ENCODE peak calls at places on chromosomes 1 and 21, in ten cellular contexts. O is head of caudate nucleus; Y is heart right ventricle; A is AG10803; B is SIG-M5; X is HTR-8/SVneo; N is CD8-positive, alpha-beta memory T cell; F is HS-27A; D is fibroblast of mammary gland; J is Jurkat, Clone E6-1. Z is an unnamed sample.

GRCh38 chr1:175788586-175789252 is 45.3 kb upstream of the TNR start:
- DNase-seq in O (no peak), Y (no peak), A (no peak), B (no peak), X (no peak), N (no peak), F (no peak), D (no peak), J (no peak), Z (no peak)

GRCh38 chr1:64967381-64967780 is 1.0 kb upstream of the JAK1 start:
- DNase-seq in O (no peak), Y (no peak), A (no peak), B (no peak), X (no peak), N (no peak), F (no peak), D (no peak), J (no peak), Z (no peak)

GRCh38 chr1:47533176-47534039 is 95.6 kb downstream of the FOXD2 start:
- DNase-seq in O (peak; percentile 18), Y (peak; percentile 56), A (peak; percentile 69), B (no peak), X (peak; percentile 59), N (no peak), F (no peak), D (peak; percentile 53), J (no peak), Z (peak; percentile 69)

GRCh38 chr21:41482321-41482720 is 25.6 kb downstream of the TMPRSS2 start:
- DNase-seq in O (no peak), Y (no peak), A (peak; percentile 59), B (no peak), X (no peak), N (no peak), F (no peak), D (peak; percentile 70), J (no peak), Z (no peak)

GRCh38 chr1:9827558-9828185 is 3.9 kb upstream of the CLSTN1 start:
- DNase-seq in O (no peak), Y (no peak), A (no peak), B (no peak), X (no peak), N (no peak), F (no peak), D (peak; percentile 12), J (no peak), Z (no peak)

GRCh38 chr1:6623269-6623965 is 1.3 kb upstream of the THAP3 start:
- DNase-seq in O (no peak), Y (no peak), A (no peak), B (no peak), X (no peak), N (no peak), F (no peak), D (no peak), J (no peak), Z (no peak)

GRCh38 chr1:6208723-6209660 is 3.1 kb downstream of the RNF207 start:
- DNase-seq in O (no peak), Y (peak; percentile 63), A (peak; percentile 55), B (no peak), X (no peak), N (no peak), F (no peak), D (peak; percentile 50), J (no peak), Z (peak; percentile 61)

GRCh38 chr1:7493711-7494110 is 277.4 kb upstream of the VAMP3 start:
- DNase-seq in O (no peak), Y (no peak), A (no peak), B (no peak), X (no peak), N (no peak), F (no peak), D (no peak), J (no peak), Z (no peak)